ENCODE peak calls at places on chromosomes 3 and 15, in ten cellular contexts. E, H, R, U, T, Z, C, Q, F and Y are unnamed samples. For H3K36me3, the result is how much of the 10 kb centered on the place peaks cover.

GRCh38 chr3:66414846-66415245 is 86.0 kb downstream of the LRIG1 start:
- DNase-seq in H (no peak), Z (no peak), C (no peak), U (no peak), E (no peak), Q (no peak), R (no peak), T (no peak), F (peak), Y (no peak)

GRCh38 chr3:66442254-66443249 is 58.3 kb downstream of the LRIG1 start:
- DNase-seq in U (no peak), E (peak), Q (peak), H (no peak), F (peak), T (peak), C (peak), Z (peak), R (peak), Y (no peak)

GRCh38 chr3:30607032-30607833 is 832 bp downstream of the TGFBR2 start:
- DNase-seq in H (no peak), U (peak), Z (peak), R (peak), Q (peak), T (peak), E (peak), F (peak), C (no peak), Y (peak)

GRCh38 chr3:39099738-39100499 is 7.5 kb downstream of the GORASP1 start:
- DNase-seq in C (no peak), H (no peak), E (no peak), T (no peak), Q (no peak), F (no peak), Z (no peak), U (no peak), R (no peak), Y (no peak)

GRCh38 chr3:174533286-174533685 is 325.8 kb upstream of the NAALADL2 start:
- DNase-seq in E (no peak), U (no peak), F (no peak), T (no peak), Q (no peak), H (no peak), C (peak), Z (no peak), R (no peak), Y (no peak)

GRCh38 chr3:61530355-61530754 is 31.0 kb upstream of the PTPRG start:
- DNase-seq in E (no peak), H (peak), Z (no peak), U (no peak), C (peak), T (no peak), F (no peak), R (peak), Q (no peak), Y (no peak)

GRCh38 chr3:126509565-126510322 is 7.8 kb downstream of the UROC1 start:
- DNase-seq in H (no peak), C (no peak), E (no peak), T (no peak), F (peak), Q (no peak), Z (no peak), R (no peak), U (no peak), Y (no peak)

GRCh38 chr3:157311633-157312365 is 124.9 kb upstream of the PTX3 start:
- DNase-seq in R (no peak), Q (no peak), T (no peak), C (peak), H (no peak), F (no peak), E (no peak), U (no peak), Z (no peak), Y (no peak)

GRCh38 chr3:14132689-14133088 is 7.8 kb downstream of the TMEM43 start:
- DNase-seq in C (no peak), Q (no peak), Z (no peak), R (no peak), T (no peak), U (no peak), E (no peak), F (no peak), H (no peak), Y (no peak)
- H3K36me3 ChIP-seq in C (half or more), Q (under half), Z (under half), R (under half), T (under half), U (under half), E (half or more), F (under half), H (half or more), Y (half or more)

DNA sequence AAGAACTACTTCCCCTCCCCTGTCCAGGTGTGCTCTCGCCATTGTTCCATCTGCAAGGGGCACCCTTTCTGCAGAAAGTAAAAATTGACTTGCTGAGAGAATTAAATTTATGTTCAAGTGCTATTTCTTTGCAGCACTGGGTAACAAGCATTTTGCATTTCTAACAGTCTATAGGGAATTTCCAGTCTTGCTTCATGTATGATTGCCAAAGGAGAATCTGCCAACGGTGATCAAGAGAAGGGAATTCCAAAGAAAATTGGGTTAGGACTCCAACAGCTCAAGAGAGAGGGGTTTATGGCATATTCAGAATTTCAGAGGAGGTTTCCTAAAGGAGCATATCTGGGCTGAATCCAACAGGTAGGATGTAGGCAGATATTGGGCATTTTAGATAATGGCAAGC is 136.7 kb upstream of the WNT5A start:
- DNase-seq in U (no peak), C (peak), R (no peak), F (no peak), E (no peak), Q (no peak), T (no peak), Z (no peak), H (no peak), Y (no peak)
- TF ChIP-seq POLR2A in U (no peak), C (no peak), R (no peak), F (no peak), E (no peak), Q (no peak), T (no peak), Z (no peak), H (no peak), Y (no peak)

GRCh38 chr3:184183679-184184078 is 2.3 kb upstream of the ABCF3 start:
- DNase-seq in R (no peak), C (no peak), Q (no peak), U (no peak), F (no peak), T (no peak), H (no peak), Z (no peak), E (no peak), Y (no peak)
- H3K36me3 ChIP-seq in R (under half), C (half or more), Q (under half), U (under half), F (under half), T (under half), H (half or more), Z (under half), E (half or more), Y (under half)

GRCh38 chr15:72237286-72238224 is 6.6 kb upstream of the PKM start:
- DNase-seq in Z (peak), Q (no peak), U (no peak), H (peak), F (no peak), E (peak), T (peak), C (peak), R (peak), Y (peak)
- TF ChIP-seq POLR2A in Z (no peak), Q (no peak), U (no peak), H (peak), F (no peak), E (no peak), T (no peak), C (peak), R (no peak), Y (no peak)